ENCODE peak calls at places on chromosomes 11 and 22, in ten cellular contexts. E, N, I, G, L, S, V, X, F and P are unnamed samples.

GRCh38 chr11:34240150-34240494 is 117.7 kb downstream of the ABTB2 start:
- DNase-seq in E (no peak), N (peak), G (no peak), X (no peak), S (no peak), L (no peak), V (no peak), F (no peak), I (no peak), P (no peak)

GRCh38 chr11:86241956-86242525 is 2.5 kb upstream of the EED start:
- DNase-seq in V (no peak), I (no peak), F (no peak), E (no peak), X (no peak), N (no peak), S (no peak), G (no peak), L (no peak), P (no peak)

GRCh38 chr11:62923634-62924411 is 2.7 kb upstream of the CHRM1 start:
- DNase-seq in L (no peak), S (no peak), X (no peak), F (no peak), I (peak), N (no peak), G (no peak), V (peak), E (peak), P (no peak)

GRCh38 chr11:98940913-98941312 is 79.8 kb upstream of the CNTN5 start:
- DNase-seq in X (no peak), F (no peak), E (peak), I (peak), L (no peak), N (peak), G (no peak), S (no peak), V (no peak), P (no peak)

GRCh38 chr11:65539401-65540289 is 14.8 kb downstream of the SCYL1 start:
- DNase-seq in I (peak), E (peak), F (peak), L (no peak), V (no peak), X (no peak), S (no peak), N (no peak), G (no peak), P (peak)

GRCh38 chr11:80441821-80442220 is 1001.0 kb upstream of the TENM4 start:
- DNase-seq in F (no peak), V (no peak), X (peak), N (no peak), L (peak), S (no peak), G (peak), E (no peak), I (no peak), P (no peak)

GRCh38 chr11:113189909-113190667 is 124.3 kb upstream of the TTC12 start:
- DNase-seq in L (peak), V (no peak), S (peak), G (peak), E (peak), X (no peak), N (peak), I (no peak), F (peak), P (no peak)

GRCh38 chr11:125275905-125276634 is 111.5 kb downstream of the PKNOX2 start:
- DNase-seq in X (no peak), E (no peak), G (no peak), N (no peak), S (no peak), L (peak), V (no peak), F (no peak), I (peak), P (no peak)

GRCh38 chr22:35842954-35843353 is 125.3 kb downstream of the APOL5 start:
- DNase-seq in F (no peak), E (peak), V (peak), X (no peak), N (peak), G (peak), S (peak), I (peak), L (peak), P (no peak)

GRCh38 chr11:62981743-62982142 is 3.0 kb downstream of the SLC22A6 start:
- DNase-seq in N (no peak), L (no peak), I (no peak), V (no peak), E (no peak), X (no peak), S (no peak), G (no peak), F (no peak), P (no peak)

GRCh38 chr22:42358643-42359558 is 73.3 kb downstream of the NFAM1 start:
- DNase-seq in G (no peak), F (no peak), X (no peak), L (no peak), V (no peak), E (no peak), S (no peak), N (no peak), I (no peak), P (no peak)

GRCh38 chr22:38327805-38328204 is 10.6 kb upstream of the CSNK1E start:
- DNase-seq in F (no peak), N (no peak), S (peak), L (peak), I (no peak), X (no peak), V (no peak), E (no peak), G (peak), P (no peak)

GRCh38 chr22:23068096-23068831 is 2.1 kb upstream of the GNAZ start:
- DNase-seq in N (no peak), I (no peak), S (no peak), L (no peak), E (no peak), G (no peak), F (peak), X (no peak), V (peak), P (peak)

GRCh38 chr11:71213696-71214552 is 38.5 kb downstream of the SHANK2 start:
- DNase-seq in E (no peak), F (no peak), G (no peak), S (no peak), N (no peak), L (no peak), V (no peak), I (no peak), X (no peak), P (no peak)

GRCh38 chr11:119666061-119666460 is 62.9 kb downstream of the NECTIN1 start:
- DNase-seq in S (no peak), L (no peak), F (no peak), N (no peak), I (no peak), X (no peak), G (no peak), V (no peak), E (no peak), P (no peak)

GRCh38 chr11:69922596-69923111 is 103.4 kb upstream of the FGF3 start:
- DNase-seq in E (no peak), G (no peak), L (no peak), V (no peak), I (no peak), N (no peak), X (no peak), S (no peak), F (no peak), P (peak)

GRCh38 chr11:46489668-46490560 is 98.3 kb upstream of the CHRM4 start:
- DNase-seq in L (peak), E (peak), N (peak), X (peak), I (peak), F (no peak), V (no peak), G (peak), S (no peak), P (no peak)

GRCh38 chr11:76185931-76186401 is 20.3 kb downstream of the WNT11 start:
- DNase-seq in I (no peak), X (no peak), N (peak), G (no peak), V (no peak), F (peak), L (peak), E (peak), S (no peak), P (no peak)

GRCh38 chr11:61480936-61481335 is 27.6 kb upstream of the LRRC10B start:
- DNase-seq in V (peak), X (no peak), L (peak), E (peak), I (peak), F (no peak), S (no peak), N (peak), G (peak), P (no peak)

GRCh38 chr11:123546515-123546914 is 107.9 kb downstream of the SCN3B start:
- DNase-seq in L (no peak), G (peak), S (peak), V (no peak), F (no peak), N (no peak), E (no peak), I (no peak), X (peak), P (no peak)

GRCh38 chr11:113249491-113249763 is 65.0 kb upstream of the TTC12 start:
- DNase-seq in N (peak), S (no peak), E (no peak), X (no peak), I (no peak), G (no peak), V (no peak), L (peak), F (no peak), P (no peak)

GRCh38 chr11:65849366-65849765 is 8.6 kb downstream of the CFL1 start:
- DNase-seq in S (no peak), F (no peak), G (no peak), V (no peak), N (no peak), L (no peak), X (no peak), E (peak), I (no peak), P (no peak)

GRCh38 chr11:118211006-118211405 is 13.8 kb downstream of the JAML start:
- DNase-seq in L (no peak), S (no peak), N (no peak), X (no peak), F (no peak), I (no peak), G (peak), E (peak), V (no peak), P (no peak)

GRCh38 chr22:39416319-39416718 is 16.7 kb downstream of the TAB1 start:
- DNase-seq in S (no peak), F (no peak), V (no peak), E (peak), G (no peak), I (no peak), N (no peak), L (no peak), X (no peak), P (peak)

GRCh38 chr11:116773203-116774112 is 671 bp upstream of the BUD13 start:
- DNase-seq in F (no peak), L (peak), N (peak), G (no peak), I (no peak), V (no peak), E (no peak), S (no peak), X (no peak), P (no peak)

GRCh38 chr11:90449643-90450042 is 226.8 kb upstream of the CHORDC1 start:
- DNase-seq in L (no peak), S (no peak), I (no peak), V (no peak), E (no peak), N (peak), X (no peak), F (no peak), G (no peak), P (no peak)